ENCODE peak calls at places on chromosomes 5 and 9, in six cellular contexts. S is stomach, K is uterus, R is psoas muscle, V is IMR-90, T is neural progenitor cell. H is an unnamed sample. For H3K4me1, the result is how much of the 10 kb centered on the place peaks cover.

GRCh38 chr5:136032564-136032963 is 3.8 kb downstream of the TGFBI start:
- DNase-seq in S (no peak), V (peak), R (no peak), T (no peak), K (no peak), H (no peak)

GRCh38 chr5:4941957-4942830 is 197.9 kb upstream of the ADAMTS16 start:
- DNase-seq in K (no peak), R (peak), S (no peak), V (no peak), T (peak), H (peak)

GRCh38 chr5:142013734-142014495 is 1.1 kb upstream of the GNPDA1 start:
- DNase-seq in R (peak), V (peak), K (peak), S (no peak), T (no peak), H (peak)

GRCh38 chr9:3863114-3863528 is 337.3 kb upstream of the RFX3 start:
- DNase-seq in T (no peak), V (peak), S (no peak), R (peak), K (no peak), H (no peak)

GRCh38 chr5:111748304-111748763 is 8.7 kb downstream of the NREP start:
- DNase-seq in R (no peak), S (no peak), K (no peak), V (peak), T (no peak), H (no peak)

GRCh38 chr5:146620663-146621051 is 104.7 kb upstream of the GPR151 start:
- DNase-seq in K (no peak), R (no peak), S (no peak), V (no peak), T (peak), H (no peak)

GRCh38 chr5:15598294-15598902 is 98.4 kb downstream of the FBXL7 start:
- DNase-seq in S (no peak), T (peak), R (no peak), K (no peak), V (no peak), H (peak)

GRCh38 chr9:89603629-89604462 is 966 bp upstream of the GADD45G start:
- DNase-seq in S (peak), V (peak), T (peak), K (peak), R (peak), H (peak)

GRCh38 chr5:32572778-32573480 is 12.4 kb upstream of the SUB1 start:
- DNase-seq in T (no peak), K (no peak), V (no peak), R (no peak), S (no peak), H (no peak)

GRCh38 chr5:69024241-69024651 is 69.6 kb upstream of the SLC30A5 start:
- DNase-seq in T (peak), R (no peak), S (no peak), K (no peak), V (peak), H (peak)

GRCh38 chr5:93192107-93192506 is 388.9 kb downstream of the NR2F1-AS1 start:
- DNase-seq in T (no peak), K (no peak), S (no peak), V (peak), R (no peak), H (no peak)

GRCh38 chr5:170752257-170753215 is 31.0 kb upstream of the GABRP start:
- DNase-seq in V (no peak), S (no peak), K (no peak), T (no peak), R (no peak), H (peak)

GRCh38 chr9:101119206-101119819 is 90.8 kb downstream of the PLPPR1 start:
- DNase-seq in R (peak), K (no peak), V (no peak), S (peak), T (peak), H (peak)

GRCh38 chr9:13244190-13244589 is 35.3 kb downstream of the MPDZ start:
- DNase-seq in T (no peak), V (no peak), K (no peak), S (no peak), R (no peak), H (no peak)

GRCh38 chr5:31809037-31809910 is 170.3 kb downstream of the PDZD2 start:
- DNase-seq in R (peak), S (peak), V (peak), T (peak), K (peak), H (peak)

GRCh38 chr9:2229109-2229733 is 214.1 kb downstream of the SMARCA2 start:
- DNase-seq in T (no peak), K (no peak), R (no peak), S (no peak), V (no peak), H (no peak)

GRCh38 chr5:149264432-149265069 is 7.1 kb upstream of the AFAP1L1 start:
- DNase-seq in K (no peak), R (no peak), T (peak), V (no peak), S (peak), H (peak)

GRCh38 chr9:136190237-136190601 is 14.7 kb downstream of the LHX3 start:
- DNase-seq in V (no peak), K (no peak), S (no peak), T (no peak), R (no peak), H (no peak)

GRCh38 chr9:95516736-95517558 is at the start of gene PTCH1:
- DNase-seq in T (peak), V (peak), S (peak), K (peak), R (peak), H (peak)

GRCh38 chr5:135709998-135710670 is 124.3 kb upstream of the SLC25A48 start:
- DNase-seq in S (no peak), V (no peak), R (no peak), T (no peak), K (no peak), H (no peak)

GRCh38 chr5:135029468-135030122 is 4.4 kb downstream of the PITX1 start:
- DNase-seq in V (no peak), T (no peak), K (no peak), S (no peak), R (no peak), H (no peak)

GRCh38 chr9:78073722-78074121 is 42.1 kb upstream of the GNAQ start:
- DNase-seq in K (no peak), S (no peak), T (no peak), R (no peak), V (no peak), H (no peak)

GRCh38 chr9:119273984-119274665 is 95.1 kb downstream of the BRINP1 start:
- DNase-seq in T (no peak), S (no peak), R (no peak), V (no peak), K (no peak), H (no peak)

GRCh38 chr9:99491408-99492259 is 269.6 kb downstream of the SEC61B start:
- DNase-seq in S (no peak), T (no peak), R (no peak), K (no peak), V (peak), H (no peak)

GRCh38 chr5:150224483-150225027 is 34.7 kb downstream of the SLC6A7 start:
- DNase-seq in K (no peak), R (no peak), V (peak), T (no peak), S (no peak), H (no peak)

GRCh38 chr5:138336952-138337684 is 948 bp upstream of the FAM53C start:
- DNase-seq in S (peak), T (no peak), R (no peak), V (peak), K (peak), H (no peak)

GRCh38 chr5:110957934-110958333 is 113.6 kb upstream of the TSLP start:
- DNase-seq in S (no peak), V (peak), R (no peak), K (no peak), T (no peak), H (no peak)

GRCh38 chr5:135432113-135432512 is 15.0 kb downstream of the DCANP1 start:
- DNase-seq in K (no peak), T (no peak), V (no peak), R (no peak), S (no peak), H (no peak)

GRCh38 chr9:16090907-16091629 is 538.2 kb downstream of the CCDC171 start:
- DNase-seq in S (no peak), T (no peak), R (no peak), V (peak), K (no peak), H (no peak)

GRCh38 chr5:14809369-14810144 is 62.0 kb downstream of the ANKH start:
- DNase-seq in K (no peak), S (peak), V (peak), T (no peak), R (peak), H (peak)

GRCh38 chr5:111461261-111461671 is 51.1 kb downstream of the STARD4 start:
- DNase-seq in V (peak), K (no peak), R (no peak), T (peak), S (no peak), H (peak)

GRCh38 chr5:16805478-16805877 is 130.6 kb downstream of the MYO10 start:
- DNase-seq in K (no peak), R (no peak), V (no peak), T (no peak), S (no peak), H (no peak)

GRCh38 chr5:175354961-175355360 is 89.0 kb downstream of the DRD1 start:
- DNase-seq in V (no peak), T (no peak), K (no peak), S (no peak), R (no peak), H (no peak)

GRCh38 chr9:4366649-4367330 is 66.9 kb upstream of the GLIS3 start:
- DNase-seq in S (peak), K (no peak), R (no peak), V (peak), T (peak), H (peak)

GRCh38 chr9:125145425-125145824 is 2.1 kb upstream of the SCAI start:
- DNase-seq in K (no peak), T (no peak), R (no peak), S (no peak), V (no peak), H (no peak)

DNA sequence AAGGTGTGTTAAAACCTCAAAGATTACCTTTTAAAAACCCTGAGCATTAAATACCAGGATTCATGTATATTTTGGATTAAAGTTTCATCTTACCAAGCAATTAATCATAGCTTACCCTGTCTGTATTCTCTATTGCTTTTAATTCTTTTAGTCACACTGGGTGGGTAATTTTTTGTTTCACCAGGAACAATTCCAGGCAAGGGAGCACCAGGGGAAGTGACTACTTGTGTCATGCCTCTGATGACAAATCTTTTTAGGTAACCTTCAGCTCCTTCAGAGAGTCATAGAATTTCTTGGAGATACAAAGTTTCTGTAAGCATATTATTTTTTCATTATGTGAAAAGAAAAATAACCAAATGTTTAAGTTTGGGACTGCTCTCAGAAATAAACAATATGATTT is 33.4 kb upstream of the ANXA1 start:
- DNase-seq in K (no peak), T (no peak), S (no peak), R (no peak), V (no peak), H (no peak)
- H3K27ac ChIP-seq in K (no peak), T (no peak), S (no peak), R (no peak), V (no peak), H (no peak)

DNA sequence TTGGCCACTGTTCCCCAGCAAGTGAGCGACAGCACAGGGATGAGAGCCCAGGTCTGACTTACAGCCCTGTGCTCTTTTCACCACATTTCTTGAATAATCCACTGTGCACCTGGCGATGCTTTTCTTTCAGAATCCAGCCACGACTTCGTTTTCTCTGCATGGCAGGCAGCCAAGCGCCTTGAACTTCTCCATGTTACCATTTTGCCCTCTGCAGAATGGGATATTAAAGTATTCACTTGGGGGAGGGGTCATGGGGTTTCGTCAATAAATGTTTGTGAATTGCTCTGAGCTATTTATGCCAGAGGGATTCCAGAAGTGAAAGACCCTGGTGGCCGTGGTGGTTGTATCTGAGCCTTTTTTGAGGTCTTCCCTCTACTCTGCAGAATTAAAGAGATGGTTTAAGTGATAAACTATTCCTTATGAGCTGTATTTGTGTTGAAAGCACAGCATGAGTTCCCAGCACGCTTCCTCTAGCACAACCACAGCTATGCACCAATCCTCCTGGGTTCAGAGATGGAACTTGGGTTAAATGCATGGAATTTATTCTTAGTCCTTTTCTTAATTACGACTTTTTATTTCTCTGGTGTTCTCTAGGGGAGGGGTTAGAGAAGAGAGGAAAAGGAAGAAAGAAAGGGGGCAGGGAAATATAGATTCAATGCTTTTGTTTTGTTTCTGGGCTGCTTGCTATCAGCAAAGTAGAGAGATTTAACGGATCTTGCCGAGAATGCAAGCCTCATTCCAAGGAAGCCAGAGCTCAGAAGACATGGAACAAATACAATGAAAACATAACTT is 478.2 kb upstream of the TNC start:
- DNase-seq in K (no peak), S (no peak), R (no peak), V (peak), T (peak), H (no peak)
- H3K4me1 ChIP-seq in K (under half), S (under half), R (under half), V (under half), T (under half), H (under half)

DNA sequence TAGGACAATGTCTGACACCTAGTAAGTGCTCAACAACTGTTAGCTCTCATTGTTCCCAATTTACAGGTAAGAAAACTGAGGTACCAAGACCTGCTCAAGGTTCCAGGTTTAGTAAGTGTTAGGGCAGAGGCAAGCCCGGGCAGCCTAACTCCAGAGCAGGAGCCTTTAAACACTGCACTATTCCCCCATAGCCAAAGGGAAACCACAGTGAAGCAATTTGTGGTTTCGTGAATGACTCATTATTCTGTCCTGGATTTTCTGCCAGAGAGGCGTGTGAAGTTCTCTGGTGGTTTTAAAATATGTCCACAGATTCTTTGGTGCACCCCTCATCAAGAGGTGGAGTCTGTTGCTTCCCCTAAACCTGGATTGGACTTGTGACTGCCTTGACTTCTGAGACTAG is 1.0 kb upstream of the MCC start:
- DNase-seq in T (no peak), R (peak), S (no peak), K (no peak), V (peak), H (peak)
- H3K27ac ChIP-seq in T (no peak), R (no peak), S (no peak), K (no peak), V (peak), H (no peak)

DNA sequence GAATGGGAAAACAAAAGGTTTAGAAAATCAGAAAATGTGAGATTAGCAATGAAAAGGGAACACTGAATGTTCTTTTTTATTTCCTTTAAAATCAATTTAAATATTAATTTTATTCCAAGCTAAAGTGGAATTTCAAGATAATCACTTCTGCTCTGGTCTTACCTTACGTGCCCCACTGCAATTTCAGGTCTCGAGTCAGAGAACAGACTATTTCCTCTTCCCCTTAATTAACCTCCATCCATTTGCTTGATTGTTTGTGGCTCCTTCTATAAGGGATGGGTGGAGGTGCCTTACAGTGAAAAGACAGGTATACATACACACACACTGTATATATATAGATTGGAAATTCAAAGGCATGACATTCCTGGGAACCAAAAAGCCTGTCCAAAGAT is 137.1 kb downstream of the SUSD1 start:
- DNase-seq in S (no peak), V (no peak), T (no peak), R (no peak), K (no peak), H (no peak)
- H3K4me1 ChIP-seq in S (under half), V (under half), T (under half), R (under half), K (under half), H (under half)

GRCh38 chr5:172556971-172557461 is 84.0 kb upstream of the NEURL1B start:
- DNase-seq in S (no peak), V (no peak), K (peak), T (peak), R (no peak), H (no peak)

GRCh38 chr5:172558076-172558990 is 82.7 kb upstream of the NEURL1B start:
- DNase-seq in K (no peak), V (no peak), R (no peak), T (no peak), S (no peak), H (no peak)

GRCh38 chr5:172556262-172556661 is 84.8 kb upstream of the NEURL1B start:
- DNase-seq in T (no peak), K (no peak), V (peak), R (no peak), S (no peak), H (no peak)

GRCh38 chr5:172561151-172561550 is 79.9 kb upstream of the NEURL1B start:
- DNase-seq in V (peak), T (no peak), R (no peak), K (no peak), S (no peak), H (no peak)

DNA sequence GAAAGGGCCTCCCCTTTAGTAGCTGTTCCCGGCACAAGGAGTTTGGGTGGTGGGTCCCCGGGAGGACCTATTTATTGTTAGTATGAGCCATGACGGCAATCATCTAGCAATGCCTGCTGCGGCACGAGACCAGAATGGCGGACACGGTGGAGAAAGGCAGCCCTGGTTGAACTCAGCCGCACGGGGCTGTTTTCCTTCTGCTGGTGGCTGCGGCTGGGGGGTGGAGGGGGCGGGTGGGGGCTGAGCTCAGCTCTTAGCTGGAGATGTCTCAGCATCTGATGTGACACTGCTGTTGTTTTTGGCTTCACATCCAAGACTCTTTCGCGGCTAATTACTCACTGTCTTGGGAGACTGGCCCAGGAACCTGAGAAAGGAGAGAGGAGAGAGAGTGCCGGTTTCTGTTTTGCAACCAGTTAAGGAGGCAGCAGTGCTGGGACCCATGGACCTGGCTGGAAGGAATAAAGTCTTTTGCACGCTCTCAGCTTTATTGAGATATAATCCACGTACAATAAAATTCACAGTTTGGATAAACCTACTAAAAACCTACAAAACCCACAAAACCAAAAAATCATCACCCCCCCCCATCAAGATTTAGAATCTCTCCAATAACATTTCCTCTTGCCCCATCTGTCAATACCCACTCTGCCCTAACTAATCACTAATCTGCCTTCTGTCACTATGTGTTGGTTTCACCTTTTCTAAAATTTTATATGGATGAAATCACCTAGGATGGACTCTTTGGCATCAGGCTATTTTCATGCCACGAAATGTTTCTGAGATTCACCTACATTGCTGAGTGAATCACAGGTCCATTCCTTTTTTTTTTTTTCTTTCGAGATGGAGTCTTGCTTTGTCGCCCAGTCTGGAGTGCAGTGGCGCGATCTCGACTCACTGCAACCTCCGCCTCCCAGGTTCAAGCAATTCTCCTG is 81.8 kb upstream of the NEURL1B start:
- DNase-seq in R (peak), V (peak), T (no peak), K (peak), S (peak), H (no peak)
- H3K27ac ChIP-seq in R (no peak), V (peak), T (no peak), K (peak), S (peak), H (peak)

DNA sequence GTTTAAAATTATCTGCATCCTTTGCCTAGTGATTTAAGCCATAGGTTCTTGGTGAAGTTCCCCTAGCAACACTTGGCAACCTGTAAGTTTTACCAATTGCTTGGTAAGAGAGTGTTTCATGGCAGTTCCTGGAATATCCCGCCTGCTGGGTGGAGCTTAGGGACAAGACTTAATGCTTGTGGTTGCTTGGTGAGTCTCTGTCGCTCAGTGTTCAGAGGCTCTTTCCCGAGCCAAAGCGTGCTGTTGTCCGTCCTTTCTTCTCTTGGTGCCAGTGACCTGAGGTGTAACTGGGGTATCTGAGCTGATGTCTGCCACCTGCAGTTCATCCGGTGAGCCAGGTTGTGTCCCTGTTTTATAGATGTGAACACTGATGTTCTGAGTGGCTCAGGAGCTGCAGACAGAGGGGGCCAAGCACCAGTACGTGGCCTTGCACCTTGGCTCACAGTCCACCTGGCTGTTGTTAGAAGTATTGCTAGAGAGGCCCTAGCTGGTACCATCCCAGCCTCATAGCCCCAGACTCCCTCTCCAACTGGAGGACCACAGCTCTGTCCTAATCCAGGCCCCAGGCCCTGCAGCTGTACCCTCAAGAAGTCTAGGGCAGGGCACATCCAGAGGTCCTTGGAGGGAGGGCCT is 16.1 kb downstream of the PHF2 start:
- DNase-seq in V (no peak), S (no peak), T (no peak), R (peak), K (no peak), H (no peak)
- H3K4me1 ChIP-seq in V (under half), S (half or more), T (under half), R (under half), K (under half), H (under half)

H was measured in small intestine.